ENCODE peak calls at places on chromosomes 16 and 17, in five cellular contexts. N is A549, M is NB4, G is endothelial cell of umbilical vein, F is HepG2. H is an unnamed sample.

GRCh38 chr17:35243459-35244204 is 760 bp downstream of the SLFN5 start:
- DNase-seq in F (no peak), N (peak; percentile 40), M (peak; percentile 62), G (peak; percentile 77), H (no peak)

GRCh38 chr17:3963214-3964201 is 729 bp downstream of the ATP2A3 start:
- DNase-seq in M (peak; percentile 93), N (no peak), F (no peak), G (no peak), H (peak; percentile 32)

GRCh38 chr17:82615084-82616020 is 32.9 kb downstream of the WDR45B start:
- DNase-seq in F (peak; percentile 27), N (no peak), M (peak; percentile 26), G (no peak), H (no peak)

GRCh38 chr17:17019891-17020456 is 22.3 kb upstream of the MPRIP start:
- DNase-seq in N (no peak), M (no peak), G (no peak), F (no peak), H (no peak)

GRCh38 chr17:34300652-34301390 is 15.3 kb downstream of the CCL11 start:
- DNase-seq in G (peak; percentile 44), F (no peak), M (peak; percentile 17), N (no peak), H (no peak)

GRCh38 chr16:35574454-35575431 is 2115.3 kb downstream of the TP53TG3F start:
- DNase-seq in F (no peak), G (no peak), N (no peak), M (no peak), H (no peak)

GRCh38 chr17:1082579-1082978 is 85.7 kb downstream of the TIMM22 start:
- DNase-seq in M (no peak), N (no peak), G (peak; percentile 74), F (no peak), H (no peak)

GRCh38 chr17:74860229-74860998 is 729 bp upstream of the GRIN2C start:
- DNase-seq in M (no peak), F (no peak), G (no peak), N (no peak), H (no peak)

GRCh38 chr17:77455111-77455877 is 314.5 kb downstream of the SEC14L1 start:
- DNase-seq in F (peak; percentile 69), N (no peak), G (no peak), M (no peak), H (no peak)

GRCh38 chr17:49035470-49036269 is 38.5 kb downstream of the IGF2BP1 start:
- DNase-seq in N (peak; percentile 74), F (no peak), G (peak; percentile 75), M (peak; percentile 49), H (peak; percentile 52)
- TF ChIP-seq MYC in N (no peak), F (no peak), G (no peak), M (no peak), H (no peak)

GRCh38 chr17:67520282-67520906 is 143.3 kb downstream of the PITPNC1 start:
- DNase-seq in M (peak; percentile 79), G (no peak), N (no peak), F (no peak), H (no peak)
- TF ChIP-seq MYC in M (peak; percentile 41), G (no peak), N (no peak), F (no peak), H (no peak)

GRCh38 chr17:81161536-81161935 is 3.8 kb upstream of the PVALEF start:
- DNase-seq in G (no peak), N (no peak), M (no peak), F (no peak), H (no peak)

GRCh38 chr17:81163051-81163695 is 2.1 kb upstream of the PVALEF start:
- DNase-seq in G (no peak), F (no peak), M (no peak), N (no peak), H (no peak)

GRCh38 chr17:81160747-81161453 is 4.4 kb upstream of the PVALEF start:
- DNase-seq in G (no peak), M (no peak), N (no peak), F (no peak), H (peak; percentile 40)

GRCh38 chr17:81162491-81162890 is 2.8 kb upstream of the PVALEF start:
- DNase-seq in N (no peak), M (no peak), G (no peak), F (no peak), H (no peak)

DNA sequence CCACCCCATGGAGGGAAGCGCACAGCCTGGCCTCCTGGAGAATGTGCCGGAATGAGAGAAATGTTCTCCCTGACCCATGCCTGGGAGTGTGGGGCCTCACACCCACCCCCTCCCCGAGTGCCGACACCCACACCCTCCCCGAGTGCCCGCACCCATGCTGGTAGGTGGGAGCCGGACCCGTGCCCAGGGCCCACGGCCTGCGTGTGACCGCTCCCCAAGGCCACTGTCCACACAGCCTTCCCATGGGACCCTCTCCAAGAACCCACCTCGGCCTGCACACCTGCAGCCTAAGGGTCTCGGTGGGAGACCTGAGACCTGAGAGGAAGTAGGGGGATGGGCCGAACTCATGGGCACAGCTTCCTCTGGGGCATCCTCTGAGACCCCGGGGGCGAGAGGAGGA is 3.3 kb upstream of the PVALEF start:
- DNase-seq in F (no peak), M (no peak), G (no peak), N (no peak), H (no peak)
- TF ChIP-seq MYC in F (no peak), M (no peak), G (no peak), N (no peak), H (no peak)

GRCh38 chr17:39652635-39653315 is 12.4 kb upstream of the TCAP start:
- DNase-seq in M (no peak), F (peak; percentile 88), N (no peak), G (peak; percentile 42), H (no peak)

GRCh38 chr17:39651908-39652634 is 13.1 kb upstream of the TCAP start:
- DNase-seq in F (no peak), M (no peak), N (no peak), G (peak; percentile 33), H (no peak)

GRCh38 chr17:39655105-39655504 is 10.0 kb upstream of the TCAP start:
- DNase-seq in N (no peak), G (no peak), M (no peak), F (no peak), H (no peak)

GRCh38 chr17:39653662-39654331 is 11.4 kb upstream of the TCAP start:
- DNase-seq in F (peak; percentile 79), G (peak; percentile 35), M (peak; percentile 78), N (peak; percentile 91), H (peak; percentile 91)

DNA sequence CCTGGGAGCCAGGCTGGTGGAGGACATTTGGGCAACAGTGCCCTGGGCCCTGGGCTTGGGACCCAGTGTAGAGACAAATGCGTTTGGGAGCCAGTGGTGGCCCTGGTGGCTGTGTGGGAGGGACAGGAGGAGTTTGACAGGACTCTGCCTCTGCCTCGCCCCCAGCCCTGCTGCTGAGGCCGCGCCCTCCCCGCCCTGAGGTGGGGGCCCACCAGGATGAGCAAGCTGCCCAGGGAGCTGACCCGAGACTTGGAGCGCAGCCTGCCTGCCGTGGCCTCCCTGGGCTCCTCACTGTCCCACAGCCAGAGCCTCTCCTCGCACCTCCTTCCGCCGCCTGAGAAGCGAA is 11.9 kb upstream of the TCAP start:
- DNase-seq in M (no peak), N (no peak), F (no peak), G (no peak), H (peak; percentile 64)
- TF ChIP-seq MYC in M (no peak), N (no peak), F (no peak), G (no peak), H (no peak)

GRCh38 chr17:67800495-67800928 is 24.8 kb upstream of the BPTF start:
- DNase-seq in G (peak; percentile 85), M (peak; percentile 82), N (peak; percentile 80), F (peak; percentile 83), H (peak; percentile 81)
- TF ChIP-seq MYC in G (no peak), M (no peak), N (no peak), F (no peak), H (no peak)

H was measured in K562.